ENCODE peak calls at places on chromosomes 4 and X, in eight cellular contexts. B is stomach, Q is heart right ventricle, K is RWPE1, X is body of pancreas, M is uterus, D is left ventricle myocardium inferior, N is foreskin keratinocyte. P is an unnamed sample.

GRCh38 chrX:22689290-22689689 is 310.5 kb upstream of the DDX53 start:
- DNase-seq in K (no peak), M (no peak), D (no peak), B (no peak), N (no peak), X (no peak), Q (no peak), P (no peak)

GRCh38 chrX:154370300-154370881 is 4.0 kb downstream of the FLNA start:
- DNase-seq in Q (peak; percentile 48), M (no peak), X (no peak), K (no peak), B (no peak), N (no peak), D (peak; percentile 31), P (no peak)

GRCh38 chr4:3313556-3314228 is 20.9 kb downstream of the RGS12 start:
- DNase-seq in B (peak; percentile 17), X (no peak), D (no peak), M (no peak), K (no peak), N (no peak), Q (no peak), P (no peak)

GRCh38 chr4:65007841-65008439 is 598.7 kb upstream of the TECRL start:
- DNase-seq in M (no peak), X (peak; percentile 21), N (peak; percentile 34), D (no peak), B (no peak), K (peak; percentile 54), Q (no peak), P (no peak)

GRCh38 chr4:108018884-108019187 is 29.1 kb downstream of the HADH start:
- DNase-seq in Q (no peak), D (no peak), B (no peak), X (no peak), K (no peak), M (no peak), N (no peak), P (no peak)

GRCh38 chr4:150363721-150364688 is 217.9 kb upstream of the MAB21L2 start:
- DNase-seq in M (no peak), K (no peak), Q (no peak), D (no peak), B (no peak), N (no peak), X (no peak), P (no peak)

GRCh38 chr4:163818673-163819072 is 324.2 kb downstream of the TMA16 start:
- DNase-seq in B (no peak), Q (no peak), K (no peak), D (no peak), N (no peak), X (no peak), M (no peak), P (no peak)

GRCh38 chrX:12610079-12610478 is 181.1 kb upstream of the PRPS2 start:
- DNase-seq in K (peak; percentile 78), X (no peak), Q (no peak), N (peak; percentile 96), D (no peak), B (no peak), M (no peak), P (no peak)

GRCh38 chr4:128287871-128288688 is 467 bp upstream of the PGRMC2 start:
- DNase-seq in N (peak; percentile 98), Q (peak; percentile 99), B (peak; percentile 100), X (peak; percentile 100), K (peak; percentile 98), M (peak; percentile 100), D (peak; percentile 100), P (peak; percentile 99)
- H3K27ac ChIP-seq in N (peak overlapping the region; percentile 89), Q (peak overlapping the region; percentile 94), B (peak overlapping the region; percentile 97), X (peak overlapping the region; percentile 89), K (peak overlapping the region; percentile 96), M (peak overlapping the region; percentile 90), D (peak overlapping the region; percentile 94), P (peak overlapping the region; percentile 98)

GRCh38 chrX:116292183-116292582 is 121.6 kb downstream of the AGTR2 start:
- DNase-seq in N (no peak), Q (no peak), D (no peak), X (no peak), B (no peak), M (no peak), K (no peak), P (no peak)
- TF ChIP-seq CTCF in N (no peak), Q (no peak), D (no peak), X (no peak), B (no peak), M (no peak), K (no peak), P (no peak)

GRCh38 chr4:54840430-54840829 is 182.7 kb downstream of the KIT start:
- DNase-seq in M (no peak), X (no peak), Q (no peak), N (no peak), B (no peak), D (no peak), K (no peak), P (no peak)
- H3K27ac ChIP-seq in M (no peak overlapping the region), X (no peak overlapping the region), Q (no peak overlapping the region), N (no peak overlapping the region), B (no peak overlapping the region), D (no peak overlapping the region), K (no peak overlapping the region), P (no peak overlapping the region)

GRCh38 chr4:76279462-76279861 is 27.1 kb upstream of the STBD1 start:
- DNase-seq in Q (no peak), X (no peak), D (no peak), M (no peak), K (no peak), B (no peak), N (no peak), P (no peak)
- TF ChIP-seq CTCF in Q (no peak), X (no peak), D (no peak), M (no peak), K (no peak), B (no peak), N (no peak), P (peak; percentile 12)

P was measured in CD4-positive, alpha-beta T cell.